ENCODE peak calls at places on chromosomes 4 and X, in six cellular contexts. M is thoracic aorta, I is right lobe of liver, U is mucosa of descending colon, P is fibroblast of lung, X is transverse colon. S is an unnamed sample. For H3K36me3, the result is how much of the 10 kb centered on the place peaks cover.

GRCh38 chr4:62923783-62924182 is 1485.5 kb downstream of the TECRL start:
- DNase-seq in M (no peak), I (no peak), U (no peak), P (no peak), X (no peak), S (no peak)

GRCh38 chr4:70515342-70516245 is 2.8 kb upstream of the AMTN start:
- DNase-seq in M (no peak), I (no peak), U (no peak), P (no peak), X (no peak), S (no peak)

GRCh38 chr4:164997324-164997723 is 19.9 kb upstream of the TRIM61 start:
- DNase-seq in M (no peak), I (no peak), U (no peak), P (peak), X (peak), S (no peak)

GRCh38 chr4:102527695-102528094 is 26.5 kb downstream of the NFKB1 start:
- DNase-seq in M (no peak), I (no peak), U (no peak), P (no peak), X (no peak), S (no peak)

GRCh38 chrX:10095698-10096432 is 60.9 kb upstream of the CLCN4 start:
- DNase-seq in M (no peak), I (no peak), U (no peak), P (no peak), X (no peak), S (no peak)

GRCh38 chrX:93538575-93538974 is 134.8 kb downstream of the NAP1L3 start:
- DNase-seq in M (no peak), I (no peak), U (no peak), P (no peak), X (no peak), S (no peak)

GRCh38 chr4:122712782-122713181 is 19.7 kb upstream of the BBS12 start:
- DNase-seq in M (no peak), I (no peak), U (no peak), P (peak), X (no peak), S (no peak)

GRCh38 chr4:151785484-151786157 is 24.8 kb upstream of the GATB start:
- DNase-seq in M (no peak), I (no peak), U (no peak), P (no peak), X (no peak), S (no peak)

GRCh38 chr4:82017680-82018079 is 356.1 kb downstream of the HNRNPD start:
- DNase-seq in M (no peak), I (no peak), U (no peak), P (peak), X (no peak), S (no peak)

GRCh38 chr4:26256016-26256415 is 64.8 kb upstream of the RBPJ start:
- DNase-seq in M (no peak), I (no peak), U (no peak), P (peak), X (no peak), S (no peak)

GRCh38 chrX:78945186-78945912 is at the start of gene P2RY10:
- DNase-seq in M (no peak), I (no peak), U (no peak), P (no peak), X (peak), S (no peak)

GRCh38 chr4:158201310-158201709 is 9.0 kb upstream of the TMEM144 start:
- DNase-seq in M (no peak), I (no peak), U (no peak), P (no peak), X (no peak), S (no peak)

GRCh38 chr4:17769406-17770174 is 11.8 kb downstream of the FAM184B start:
- DNase-seq in M (no peak), I (no peak), U (no peak), P (no peak), X (no peak), S (no peak)

GRCh38 chrX:80812176-80812575 is 2.5 kb upstream of the BRWD3 start:
- DNase-seq in M (no peak), I (no peak), U (no peak), P (peak), X (peak), S (no peak)

DNA sequence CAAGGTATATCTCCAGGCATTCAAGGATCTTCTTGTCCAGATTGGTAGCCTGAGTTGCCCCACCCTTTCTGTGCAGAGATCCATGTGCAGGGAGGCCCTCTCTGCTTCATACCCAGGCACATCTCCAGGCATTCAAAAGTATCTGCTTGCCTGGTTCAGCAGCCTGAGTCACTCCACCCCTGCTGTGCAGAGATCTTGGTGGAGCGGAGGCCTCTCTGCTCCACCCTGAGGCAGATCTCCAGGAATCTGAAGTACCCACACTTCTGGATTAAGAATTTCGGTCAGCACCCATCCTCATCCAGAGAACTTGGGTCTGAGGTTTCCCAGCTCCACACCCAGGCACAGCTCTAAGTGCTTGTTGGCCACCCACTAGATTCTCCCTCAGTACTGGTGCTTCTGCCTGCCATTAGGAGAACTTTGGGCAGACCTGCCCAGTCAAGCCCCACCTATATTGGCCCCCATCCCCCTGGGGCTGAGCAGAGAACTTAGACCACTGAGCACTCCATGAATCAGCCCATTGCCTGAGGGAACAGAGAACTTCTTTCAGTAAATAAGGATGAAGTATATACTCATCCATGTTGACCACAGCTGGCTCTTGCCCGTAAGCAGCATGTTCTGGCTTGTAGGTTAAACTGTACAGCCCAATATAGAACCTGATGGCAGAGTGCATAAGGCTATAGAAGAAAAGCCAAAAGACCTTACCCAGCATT is 199.5 kb upstream of the ZCCHC13 start:
- DNase-seq in M (no peak), I (no peak), U (no peak), P (no peak), X (no peak), S (no peak)
- H3K4me3 ChIP-seq in M (no peak), I (no peak), U (no peak), P (no peak), X (no peak), S (no peak)

GRCh38 chr4:29081230-29081955 is 1638.8 kb upstream of the PCDH7 start:
- DNase-seq in M (no peak), I (no peak), U (no peak), P (peak), X (no peak), S (no peak)
- TF ChIP-seq CTCF in M (no peak), I (peak), U (no peak), P (no peak), X (no peak), S (no peak)

GRCh38 chr4:5720157-5720850 is 9.3 kb downstream of the EVC start:
- DNase-seq in M (no peak), I (no peak), U (no peak), P (no peak), X (no peak), S (no peak)

GRCh38 chr4:5717449-5718158 is 6.6 kb downstream of the EVC start:
- DNase-seq in M (no peak), I (no peak), U (no peak), P (no peak), X (no peak), S (no peak)

GRCh38 chr4:5720980-5721379 is 10.0 kb downstream of the EVC start:
- DNase-seq in M (no peak), I (no peak), U (no peak), P (no peak), X (no peak), S (no peak)

GRCh38 chr4:5718411-5718810 is 7.4 kb downstream of the EVC start:
- DNase-seq in M (no peak), I (no peak), U (no peak), P (no peak), X (no peak), S (no peak)

GRCh38 chr4:5719329-5720055 is 8.5 kb downstream of the EVC start:
- DNase-seq in M (no peak), I (no peak), U (no peak), P (no peak), X (no peak), S (no peak)
- H3K36me3 ChIP-seq in M (under half), I (under half), U (under half), P (under half), X (under half), S (under half)

GRCh38 chr4:98467627-98468072 is 190.8 kb downstream of the TSPAN5 start:
- DNase-seq in M (peak), I (peak), U (peak), P (peak), X (peak), S (peak)
- H3K4me3 ChIP-seq in M (peak), I (peak), U (no peak), P (peak), X (peak), S (peak)

GRCh38 chr4:76657443-76657842 is 222.4 kb downstream of the SHROOM3 start:
- DNase-seq in M (no peak), I (no peak), U (no peak), P (no peak), X (no peak), S (no peak)
- TF ChIP-seq CTCF in M (no peak), I (no peak), U (no peak), P (no peak), X (no peak), S (no peak)

GRCh38 chr4:143455211-143455610 is 58.3 kb upstream of the SMARCA5 start:
- DNase-seq in M (no peak), I (no peak), U (no peak), P (no peak), X (no peak), S (no peak)

DNA sequence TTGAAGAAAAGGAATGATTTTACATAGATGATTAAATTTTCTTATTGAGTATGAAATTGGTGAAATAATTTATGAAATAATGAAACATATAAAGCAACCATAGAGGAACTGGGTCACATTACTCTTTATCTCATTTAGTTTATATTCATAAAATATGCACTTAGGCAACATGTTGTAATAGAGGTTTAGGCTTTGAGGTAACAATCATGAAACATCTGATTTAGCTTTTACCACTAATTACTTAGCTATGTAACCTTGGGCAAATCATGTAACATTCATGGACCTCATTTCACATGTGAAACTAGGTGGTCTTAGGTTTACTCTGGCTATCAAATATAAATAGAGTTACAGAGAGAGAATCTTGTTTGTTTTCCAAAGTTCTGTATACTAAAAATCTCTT is 54.5 kb upstream of the SMARCA5 start:
- DNase-seq in M (no peak), I (no peak), U (no peak), P (peak), X (no peak), S (no peak)
- H3K36me3 ChIP-seq in M (under half), I (under half), U (under half), P (under half), X (under half), S (under half)

DNA sequence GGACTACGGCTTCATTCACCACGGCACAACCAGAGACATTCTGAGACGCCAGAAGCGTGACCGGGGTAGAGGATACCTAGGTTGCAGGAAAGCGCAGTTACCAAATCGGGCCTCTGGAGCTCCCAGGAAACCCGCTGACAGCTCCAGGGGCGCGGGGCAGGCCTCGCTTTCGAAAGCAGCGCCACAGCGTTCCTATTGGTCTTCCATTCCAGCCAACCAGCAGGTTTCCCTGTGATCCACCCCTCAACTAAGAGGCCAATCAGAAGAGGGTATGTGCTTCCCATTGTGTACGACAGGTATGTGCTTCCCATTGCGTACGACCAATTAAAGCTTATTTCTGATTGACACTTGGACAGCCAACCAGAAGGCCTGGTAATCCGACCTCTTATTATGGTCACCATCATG is 14.9 kb downstream of the SNX12 start:
- DNase-seq in M (no peak), I (no peak), U (no peak), P (peak), X (no peak), S (no peak)
- H3K4me3 ChIP-seq in M (peak), I (no peak), U (no peak), P (no peak), X (no peak), S (no peak)

GRCh38 chr4:162943263-162943662 is 223.4 kb downstream of the NAF1 start:
- DNase-seq in M (no peak), I (no peak), U (no peak), P (no peak), X (no peak), S (no peak)
- TF ChIP-seq CTCF in M (no peak), I (no peak), U (no peak), P (no peak), X (no peak), S (no peak)

S was measured in psoas muscle.